ENCODE peak calls at places on chromosomes 3 and 15, in seven cellular contexts. K is A673, Y is HCT116, C is PC-9, W is neural progenitor cell, L is fibroblast of lung, H is mammary epithelial cell. V is an unnamed sample.

GRCh38 chr15:66389859-66390382 is 3.2 kb downstream of the MAP2K1 start:
- DNase-seq in K (no peak), Y (no peak), C (peak; percentile 41), W (no peak), L (peak; percentile 15), H (peak; percentile 74), V (no peak)

GRCh38 chr15:100958326-100959065 is 39.3 kb downstream of the LRRK1 start:
- DNase-seq in K (no peak), Y (no peak), C (peak; percentile 65), W (no peak), L (peak; percentile 81), H (no peak), V (no peak)

GRCh38 chr3:37864904-37865303 is 3.2 kb downstream of the CTDSPL start:
- DNase-seq in K (peak; percentile 15), Y (no peak), C (no peak), W (no peak), L (no peak), H (no peak), V (no peak)

GRCh38 chr3:38311941-38312340 is 29.8 kb downstream of the SLC22A14 start:
- DNase-seq in K (no peak), Y (no peak), C (no peak), W (no peak), L (no peak), H (no peak), V (no peak)

GRCh38 chr3:26422415-26422814 is 200.2 kb upstream of the LRRC3B start:
- DNase-seq in K (no peak), Y (no peak), C (no peak), W (no peak), L (no peak), H (no peak), V (no peak)

GRCh38 chr3:50324351-50325144 is 2.0 kb upstream of the HYAL2 start:
- DNase-seq in K (peak; percentile 65), Y (peak; percentile 75), C (peak; percentile 45), W (peak; percentile 92), L (peak; percentile 52), H (peak; percentile 30), V (no peak)

GRCh38 chr15:101243420-101243819 is 8.4 kb downstream of the CHSY1 start:
- DNase-seq in K (no peak), Y (no peak), C (no peak), W (no peak), L (no peak), H (no peak), V (no peak)

GRCh38 chr3:15040844-15041243 is 24.3 kb downstream of the MRPS25 start:
- DNase-seq in K (no peak), Y (no peak), C (no peak), W (no peak), L (peak; percentile 3), H (no peak), V (no peak)

GRCh38 chr3:112101946-112102345 is 15.8 kb downstream of the C3orf52 start:
- DNase-seq in K (no peak), Y (no peak), C (peak; percentile 44), W (no peak), L (peak; percentile 94), H (peak; percentile 92), V (peak; percentile 97)

GRCh38 chr3:13583251-13584180 is 34.6 kb downstream of the FBLN2 start:
- DNase-seq in K (no peak), Y (no peak), C (no peak), W (no peak), L (no peak), H (no peak), V (no peak)

GRCh38 chr3:163552659-163552966 is 1525.7 kb downstream of the SI start:
- DNase-seq in K (no peak), Y (no peak), C (no peak), W (no peak), L (no peak), H (no peak), V (no peak)

GRCh38 chr15:77266708-77267387 is 153.1 kb downstream of the PEAK1 start:
- DNase-seq in K (peak; percentile 70), Y (peak; percentile 23), C (peak; percentile 62), W (peak; percentile 8), L (peak; percentile 92), H (peak; percentile 67), V (no peak)

GRCh38 chr3:172751188-172751571 is 654 bp downstream of the ECT2 start:
- DNase-seq in K (peak; percentile 21), Y (no peak), C (no peak), W (peak; percentile 48), L (no peak), H (peak; percentile 33), V (no peak)

GRCh38 chr3:28575100-28575747 is 226.6 kb upstream of the AZI2 start:
- DNase-seq in K (no peak), Y (no peak), C (no peak), W (peak; percentile 74), L (no peak), H (no peak), V (no peak)

GRCh38 chr3:28576590-28577220 is 228.1 kb upstream of the AZI2 start:
- DNase-seq in K (no peak), Y (no peak), C (no peak), W (peak; percentile 55), L (no peak), H (no peak), V (no peak)

GRCh38 chr3:28577941-28578340 is 229.3 kb upstream of the AZI2 start:
- DNase-seq in K (no peak), Y (no peak), C (no peak), W (no peak), L (no peak), H (no peak), V (no peak)

GRCh38 chr3:28574036-28574435 is 225.4 kb upstream of the AZI2 start:
- DNase-seq in K (no peak), Y (no peak), C (no peak), W (no peak), L (no peak), H (no peak), V (no peak)

DNA sequence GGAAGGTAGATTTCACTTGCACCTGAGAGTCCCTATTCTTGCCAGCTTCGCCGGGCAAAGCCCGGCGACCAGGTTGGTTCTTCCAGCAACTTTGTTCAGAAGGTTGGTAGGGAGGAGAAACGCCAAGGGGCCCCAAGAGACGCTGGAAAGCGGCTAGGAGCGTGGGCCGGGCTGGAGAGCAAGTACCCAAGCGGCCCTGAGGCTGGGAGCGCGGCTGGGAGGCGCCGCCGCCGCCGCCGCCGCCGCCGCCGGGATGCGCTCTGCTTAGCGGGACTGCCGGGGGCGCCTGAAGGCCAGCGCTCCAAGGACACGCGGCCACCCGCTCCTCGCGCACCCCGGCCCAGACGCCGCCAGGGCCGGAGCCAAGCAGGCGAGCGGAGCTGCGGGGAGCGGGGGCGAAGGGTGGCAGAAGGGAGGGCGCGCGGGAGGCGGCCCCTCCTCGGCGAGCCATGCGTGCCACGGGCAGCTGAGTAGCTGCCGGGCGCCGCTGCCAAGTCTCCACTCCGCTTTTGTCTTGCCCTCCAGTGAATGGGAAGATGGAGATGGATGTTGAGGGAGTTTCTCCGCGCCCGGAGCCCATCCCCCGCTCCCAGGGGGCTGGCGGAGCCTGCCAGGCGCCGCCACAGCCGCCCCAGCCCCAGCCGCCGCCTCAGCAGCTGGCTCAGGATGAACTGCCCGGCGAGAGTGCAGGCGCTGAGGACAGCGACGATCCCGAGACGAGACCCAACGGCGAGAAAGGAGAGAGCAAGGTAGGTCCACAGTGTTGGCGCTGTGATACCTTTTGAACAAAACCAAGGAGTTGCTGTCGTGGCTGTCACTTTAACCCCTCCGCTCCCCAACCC is 227.3 kb upstream of the AZI2 start:
- DNase-seq in K (peak; percentile 21), Y (no peak), C (no peak), W (peak; percentile 76), L (peak; percentile 27), H (peak; percentile 6), V (no peak)
- TF ChIP-seq EZH2 in K (no peak), Y (no peak), C (no peak), W (peak; percentile 61), L (no peak), H (no peak), V (peak; percentile 82)

DNA sequence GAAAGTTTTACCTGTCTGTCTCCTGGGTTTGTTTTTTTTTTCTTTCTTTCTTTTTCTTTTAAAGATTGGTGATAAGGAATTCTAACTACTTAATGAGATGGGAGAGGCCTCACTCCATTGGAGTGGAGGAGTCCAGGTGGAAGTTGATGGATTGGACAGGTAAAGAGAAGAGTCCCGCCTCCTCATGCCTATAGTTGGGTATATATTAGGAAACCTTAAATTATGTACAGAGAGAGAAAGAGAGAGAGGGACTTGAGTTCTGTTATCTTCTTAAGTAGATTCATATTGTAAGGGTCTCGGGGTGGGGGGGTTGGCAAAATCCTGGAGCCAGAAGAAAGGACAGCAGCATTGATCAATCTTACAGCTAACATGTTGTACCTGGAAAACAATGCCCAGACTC is 158.2 kb downstream of the TP63 start:
- DNase-seq in K (no peak), Y (no peak), C (no peak), W (no peak), L (no peak), H (peak; percentile 89), V (peak; percentile 81)
- H3K4me3 ChIP-seq in K (no peak overlapping the region), Y (no peak overlapping the region), C (no peak overlapping the region), W (no peak overlapping the region), L (no peak overlapping the region), H (peak overlapping the region; percentile 70), V (peak overlapping the region; percentile 64)

GRCh38 chr3:64491843-64492242 is 196.0 kb downstream of the ADAMTS9 start:
- DNase-seq in K (no peak), Y (no peak), C (no peak), W (no peak), L (no peak), H (no peak), V (no peak)

GRCh38 chr3:64489361-64490044 is 198.3 kb downstream of the ADAMTS9 start:
- DNase-seq in K (peak; percentile 1), Y (no peak), C (no peak), W (peak; percentile 94), L (peak; percentile 22), H (peak; percentile 2), V (no peak)

GRCh38 chr3:64493149-64493548 is 194.7 kb downstream of the ADAMTS9 start:
- DNase-seq in K (no peak), Y (no peak), C (no peak), W (no peak), L (no peak), H (no peak), V (no peak)

GRCh38 chr3:64490180-64490579 is 197.6 kb downstream of the ADAMTS9 start:
- DNase-seq in K (no peak), Y (no peak), C (no peak), W (no peak), L (no peak), H (no peak), V (no peak)

DNA sequence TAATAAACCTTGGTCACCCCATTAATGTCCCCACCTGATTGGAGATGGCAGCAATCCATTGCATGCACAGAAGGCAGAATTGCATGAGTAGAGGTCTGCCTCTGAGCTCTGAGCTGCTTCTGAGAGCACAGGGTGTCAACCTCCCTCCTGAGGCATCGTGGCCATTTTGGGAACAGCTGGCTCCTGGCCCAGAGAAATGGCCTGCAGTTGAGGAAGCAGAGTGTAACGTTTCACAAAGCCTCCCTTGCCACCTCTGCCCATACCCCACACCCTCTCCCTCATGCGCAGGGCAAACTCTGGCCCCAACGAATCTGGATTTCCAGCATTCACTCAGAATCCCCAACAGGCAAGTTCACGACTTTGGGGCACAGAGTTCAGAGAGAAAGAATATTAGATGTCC is 198.9 kb downstream of the ADAMTS9 start:
- DNase-seq in K (no peak), Y (no peak), C (no peak), W (peak; percentile 11), L (no peak), H (no peak), V (no peak)
- TF ChIP-seq EZH2 in K (no peak), Y (no peak), C (no peak), W (no peak), L (no peak), H (no peak), V (no peak)

DNA sequence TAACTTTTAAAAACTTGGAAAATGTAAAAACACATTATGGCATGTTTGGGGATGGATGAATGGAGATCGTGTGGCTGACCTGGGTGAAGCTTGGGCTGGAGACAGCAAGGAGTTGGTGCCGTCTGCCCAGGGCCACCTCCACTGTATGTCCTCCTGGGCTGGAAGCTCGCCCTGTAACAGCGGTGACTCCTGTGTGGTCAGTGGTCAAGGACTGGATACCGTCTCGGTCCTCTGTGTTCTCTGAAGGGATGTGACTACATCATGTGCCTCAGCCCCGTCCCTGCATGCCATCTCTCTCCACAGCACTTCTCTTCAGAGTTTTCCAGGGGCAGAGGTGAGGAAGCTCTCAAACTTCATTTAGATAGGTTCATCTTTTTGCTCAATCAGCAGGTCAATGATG is 9.5 kb downstream of the LIMD1 start:
- DNase-seq in K (no peak), Y (no peak), C (no peak), W (no peak), L (no peak), H (no peak), V (no peak)
- H3K4me3 ChIP-seq in K (no peak overlapping the region), Y (no peak overlapping the region), C (no peak overlapping the region), W (no peak overlapping the region), L (no peak overlapping the region), H (no peak overlapping the region), V (no peak overlapping the region)